ENCODE peak calls at places on chromosomes 6 and 20, in eight cellular contexts. C, U, E, G, F, R, W and B are unnamed samples.
A peak's percentile ranks its signal among the peaks of the same experiment; 100 is the strongest.

GRCh38 chr20:10922941-10923340 is 249.1 kb upstream of the JAG1 start:
- DNase-seq in U (no peak), C (no peak), G (no peak), F (peak; percentile 57), R (no peak), E (no peak), W (no peak), B (no peak)

GRCh38 chr6:159688977-159689376 is 4.1 kb downstream of the SOD2 start:
- DNase-seq in F (no peak), G (no peak), W (no peak), U (no peak), E (no peak), C (no peak), R (no peak), B (no peak)

GRCh38 chr6:75317503-75318206 is 33.1 kb upstream of the TMEM30A start:
- DNase-seq in G (no peak), U (no peak), E (no peak), W (peak; percentile 54), C (no peak), R (no peak), F (no peak), B (no peak)

GRCh38 chr6:169490830-169491229 is 211.0 kb downstream of the WDR27 start:
- DNase-seq in F (no peak), R (no peak), G (no peak), U (no peak), W (no peak), E (no peak), C (no peak), B (no peak)

GRCh38 chr20:18133962-18134361 is 3.7 kb upstream of the KAT14 start:
- DNase-seq in E (no peak), F (no peak), U (no peak), R (no peak), W (no peak), C (no peak), G (no peak), B (no peak)

GRCh38 chr6:24307881-24308280 is 50.0 kb downstream of the DCDC2 start:
- DNase-seq in C (no peak), W (no peak), E (no peak), F (no peak), G (no peak), R (no peak), U (no peak), B (no peak)

GRCh38 chr20:34798328-34798727 is 27.1 kb downstream of the NCOA6 start:
- DNase-seq in R (no peak), E (no peak), W (no peak), G (no peak), U (no peak), F (no peak), C (no peak), B (no peak)

GRCh38 chr6:135358251-135358821 is 139.2 kb downstream of the AHI1 start:
- DNase-seq in C (no peak), G (no peak), E (peak; percentile 18), W (no peak), F (peak; percentile 51), U (no peak), R (no peak), B (peak; percentile 45)

GRCh38 chr20:63737940-63738686 is 1.5 kb upstream of the SLC2A4RG start:
- DNase-seq in W (peak; percentile 38), U (no peak), G (peak; percentile 17), F (no peak), E (no peak), C (peak; percentile 90), R (no peak), B (no peak)

GRCh38 chr20:4555188-4555893 is 166.4 kb upstream of the PRND start:
- DNase-seq in F (peak; percentile 78), U (no peak), R (peak; percentile 37), E (no peak), G (no peak), C (no peak), W (no peak), B (peak; percentile 72)

GRCh38 chr20:16709017-16709416 is 20.8 kb upstream of the SNRPB2 start:
- DNase-seq in C (no peak), W (no peak), G (no peak), E (no peak), U (no peak), F (no peak), R (no peak), B (no peak)

GRCh38 chr6:168713839-168714238 is 272.9 kb downstream of the SMOC2 start:
- DNase-seq in W (peak; percentile 34), E (no peak), U (no peak), C (peak; percentile 47), F (peak; percentile 75), R (peak; percentile 49), G (peak; percentile 39), B (no peak)

GRCh38 chr20:41174373-41174772 is 37.0 kb downstream of the PLCG1 start:
- DNase-seq in U (no peak), F (no peak), R (no peak), G (no peak), C (no peak), W (no peak), E (no peak), B (no peak)

GRCh38 chr6:162538643-162539064 is 188.9 kb downstream of the PRKN start:
- DNase-seq in G (no peak), E (no peak), W (no peak), F (no peak), U (no peak), R (no peak), C (no peak), B (no peak)

GRCh38 chr20:50286174-50286511 is 95.5 kb downstream of the CEBPB start:
- DNase-seq in F (no peak), E (no peak), U (peak; percentile 13), G (no peak), W (no peak), R (no peak), C (no peak), B (no peak)

GRCh38 chr20:652611-653109 is 340 bp downstream of the SRXN1 start:
- DNase-seq in E (peak; percentile 58), R (no peak), F (peak; percentile 69), W (no peak), G (no peak), C (no peak), U (no peak), B (no peak)

GRCh38 chr6:36618366-36619355 is 24.5 kb downstream of the SRSF3 start:
- DNase-seq in R (no peak), E (no peak), C (no peak), G (no peak), F (no peak), U (no peak), W (no peak), B (no peak)

GRCh38 chr6:167543602-167544506 is 219.0 kb downstream of the TTLL2 start:
- DNase-seq in F (no peak), R (no peak), E (no peak), C (no peak), G (no peak), U (no peak), W (no peak), B (no peak)

GRCh38 chr6:121055572-121056163 is 278.6 kb downstream of the TBC1D32 start:
- DNase-seq in E (no peak), W (peak; percentile 78), F (peak; percentile 42), U (peak; percentile 4), C (peak; percentile 54), G (peak; percentile 40), R (peak; percentile 10), B (peak; percentile 38)

GRCh38 chr6:158818580-158819212 is 472 bp downstream of the EZR start:
- DNase-seq in R (no peak), F (peak; percentile 63), U (no peak), W (peak; percentile 73), G (peak; percentile 63), E (peak; percentile 38), C (peak; percentile 54), B (no peak)

GRCh38 chr6:68134796-68135195 is 500.3 kb upstream of the ADGRB3 start:
- DNase-seq in U (no peak), G (no peak), F (no peak), R (no peak), C (no peak), E (no peak), W (no peak), B (no peak)

GRCh38 chr6:10482636-10483257 is 38.4 kb upstream of the GCNT2 start:
- DNase-seq in C (no peak), G (no peak), F (no peak), E (no peak), W (no peak), R (no peak), U (no peak), B (no peak)

GRCh38 chr6:10479939-10480700 is 41.0 kb upstream of the GCNT2 start:
- DNase-seq in W (no peak), R (no peak), F (no peak), U (no peak), G (no peak), C (no peak), E (no peak), B (no peak)

GRCh38 chr6:10472634-10473033 is 48.5 kb upstream of the GCNT2 start:
- DNase-seq in F (no peak), U (no peak), W (no peak), E (no peak), G (no peak), C (no peak), R (no peak), B (no peak)

GRCh38 chr6:10481101-10481500 is 40.0 kb upstream of the GCNT2 start:
- DNase-seq in E (no peak), U (no peak), F (no peak), W (no peak), G (no peak), R (no peak), C (no peak), B (no peak)

GRCh38 chr6:10478187-10479040 is 42.7 kb upstream of the GCNT2 start:
- DNase-seq in R (peak; percentile 41), W (peak; percentile 85), F (peak; percentile 54), G (peak; percentile 73), E (no peak), U (no peak), C (peak; percentile 58), B (peak; percentile 52)
- TF ChIP-seq REST in R (no peak), W (no peak), F (no peak), G (no peak), E (no peak), U (no peak), C (no peak), B (no peak)

GRCh38 chr6:85797993-85798392 is 155.3 kb upstream of the SYNCRIP start:
- DNase-seq in R (no peak), U (no peak), C (no peak), G (no peak), F (no peak), W (no peak), E (no peak), B (no peak)
- TF ChIP-seq REST in R (no peak), U (no peak), C (no peak), G (no peak), F (no peak), W (no peak), E (no peak), B (no peak)

GRCh38 chr20:31809656-31810055 is 9.5 kb upstream of the MYLK2 start:
- DNase-seq in W (no peak), E (no peak), U (no peak), R (no peak), F (no peak), G (no peak), C (no peak), B (no peak)
- TF ChIP-seq REST in W (no peak), E (no peak), U (no peak), R (no peak), F (no peak), G (no peak), C (no peak), B (no peak)

DNA sequence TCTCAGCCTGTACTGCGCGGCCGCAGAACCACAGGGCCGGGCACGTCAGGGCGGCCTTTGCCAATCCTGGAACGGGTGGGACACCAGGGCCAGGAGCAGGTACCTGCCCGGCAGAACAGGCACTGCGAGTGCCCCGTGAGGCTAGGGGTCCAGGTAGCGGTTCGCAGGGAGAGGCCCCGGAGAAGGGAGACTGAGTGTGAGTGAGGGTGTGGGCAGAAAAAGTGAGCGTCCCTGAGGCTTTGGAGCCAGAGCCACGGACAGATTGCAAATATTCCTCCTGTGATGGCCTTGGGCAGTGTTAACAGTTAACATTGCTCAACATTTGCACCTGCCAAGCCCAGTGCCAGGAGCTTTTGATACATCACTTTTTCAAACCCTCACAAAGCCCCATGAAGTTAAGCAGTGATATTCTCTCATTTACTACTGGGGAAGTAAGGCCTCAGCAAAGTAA is 491 bp downstream of the GNMT start:
- DNase-seq in E (no peak), G (no peak), W (no peak), C (peak; percentile 52), U (no peak), F (no peak), R (no peak), B (no peak)
- TF ChIP-seq REST in E (no peak), G (no peak), W (no peak), C (no peak), U (no peak), F (no peak), R (no peak), B (peak; percentile 20)